ENCODE peak calls at places on chromosomes 16 and 17, in five cellular contexts. Q is RWPE1, R is psoas muscle, G is OCI-LY7, Y is cardiac fibroblast. A is an unnamed sample.

GRCh38 chr17:78474631-78475146 is 96.2 kb downstream of the PGS1 start:
- DNase-seq in Q (no peak), R (no peak), G (no peak), Y (no peak), A (no peak)

GRCh38 chr17:49036270-49036626 is 39.1 kb downstream of the IGF2BP1 start:
- DNase-seq in Q (no peak), R (no peak), G (no peak), Y (no peak), A (no peak)

GRCh38 chr17:63929860-63930766 is 2.0 kb downstream of the CD79B start:
- DNase-seq in Q (no peak), R (no peak), G (peak), Y (peak), A (no peak)

GRCh38 chr17:63426041-63426916 is 19.8 kb downstream of the CYB561 start:
- DNase-seq in Q (no peak), R (no peak), G (no peak), Y (no peak), A (no peak)

GRCh38 chr16:70746040-70746707 is 54.8 kb downstream of the VAC14 start:
- DNase-seq in Q (peak), R (peak), G (no peak), Y (peak), A (no peak)

GRCh38 chr17:44207319-44207718 is 7.6 kb upstream of the ATXN7L3 start:
- DNase-seq in Q (no peak), R (no peak), G (no peak), Y (no peak), A (no peak)

GRCh38 chr17:33292981-33293867 is at the start of gene ASIC2:
- DNase-seq in Q (peak), R (peak), G (no peak), Y (no peak), A (peak)

GRCh38 chr17:48351916-48352332 is 78.1 kb downstream of the SKAP1 start:
- DNase-seq in Q (peak), R (no peak), G (peak), Y (peak), A (no peak)

GRCh38 chr17:78315355-78316114 is 44.3 kb downstream of the SOCS3 start:
- DNase-seq in Q (peak), R (peak), G (no peak), Y (peak), A (no peak)

GRCh38 chr17:50213026-50214015 is 11.9 kb upstream of the COL1A1 start:
- DNase-seq in Q (no peak), R (no peak), G (peak), Y (no peak), A (no peak)

GRCh38 chr17:51802544-51802943 is 356.0 kb downstream of the CA10 start:
- DNase-seq in Q (no peak), R (no peak), G (no peak), Y (no peak), A (no peak)

GRCh38 chr17:51046527-51047384 is 73.9 kb downstream of the SPAG9 start:
- DNase-seq in Q (no peak), R (peak), G (no peak), Y (peak), A (peak)

GRCh38 chr17:48927978-48928716 is 16.5 kb downstream of the SNF8 start:
- DNase-seq in Q (no peak), R (no peak), G (no peak), Y (no peak), A (no peak)

GRCh38 chr17:50428831-50429424 is 2.9 kb downstream of the ACSF2 start:
- DNase-seq in Q (peak), R (peak), G (no peak), Y (no peak), A (no peak)

GRCh38 chr16:11393366-11393765 is 48.1 kb downstream of the RMI2 start:
- DNase-seq in Q (no peak), R (no peak), G (no peak), Y (no peak), A (no peak)

GRCh38 chr17:47274319-47275069 is 20.9 kb downstream of the ITGB3 start:
- DNase-seq in Q (no peak), R (no peak), G (no peak), Y (no peak), A (no peak)

GRCh38 chr16:53881371-53881770 is 177.4 kb downstream of the FTO start:
- DNase-seq in Q (peak), R (no peak), G (no peak), Y (peak), A (no peak)

GRCh38 chr17:65527381-65527780 is 34.1 kb downstream of the AXIN2 start:
- DNase-seq in Q (no peak), R (no peak), G (no peak), Y (no peak), A (no peak)

GRCh38 chr17:72134560-72135399 is 14.0 kb downstream of the SOX9 start:
- DNase-seq in Q (no peak), R (no peak), G (no peak), Y (no peak), A (no peak)

GRCh38 chr17:41651625-41652460 is 27.5 kb upstream of the KRT17 start:
- DNase-seq in Q (peak), R (no peak), G (no peak), Y (no peak), A (no peak)

GRCh38 chr17:51612692-51613091 is 352.3 kb downstream of the UTP18 start:
- DNase-seq in Q (no peak), R (no peak), G (no peak), Y (no peak), A (no peak)

GRCh38 chr17:70295329-70295728 is 126.0 kb downstream of the KCNJ2 start:
- DNase-seq in Q (no peak), R (no peak), G (no peak), Y (no peak), A (no peak)

GRCh38 chr16:79419148-79419547 is 181.4 kb downstream of the MAF start:
- DNase-seq in Q (no peak), R (no peak), G (no peak), Y (no peak), A (no peak)

GRCh38 chr16:2476345-2476720 is 1.4 kb downstream of the TBC1D24 start:
- DNase-seq in Q (no peak), R (no peak), G (no peak), Y (no peak), A (no peak)
- TF ChIP-seq CTCF in Q (no peak), R (no peak), G (no peak), Y (no peak), A (no peak)

DNA sequence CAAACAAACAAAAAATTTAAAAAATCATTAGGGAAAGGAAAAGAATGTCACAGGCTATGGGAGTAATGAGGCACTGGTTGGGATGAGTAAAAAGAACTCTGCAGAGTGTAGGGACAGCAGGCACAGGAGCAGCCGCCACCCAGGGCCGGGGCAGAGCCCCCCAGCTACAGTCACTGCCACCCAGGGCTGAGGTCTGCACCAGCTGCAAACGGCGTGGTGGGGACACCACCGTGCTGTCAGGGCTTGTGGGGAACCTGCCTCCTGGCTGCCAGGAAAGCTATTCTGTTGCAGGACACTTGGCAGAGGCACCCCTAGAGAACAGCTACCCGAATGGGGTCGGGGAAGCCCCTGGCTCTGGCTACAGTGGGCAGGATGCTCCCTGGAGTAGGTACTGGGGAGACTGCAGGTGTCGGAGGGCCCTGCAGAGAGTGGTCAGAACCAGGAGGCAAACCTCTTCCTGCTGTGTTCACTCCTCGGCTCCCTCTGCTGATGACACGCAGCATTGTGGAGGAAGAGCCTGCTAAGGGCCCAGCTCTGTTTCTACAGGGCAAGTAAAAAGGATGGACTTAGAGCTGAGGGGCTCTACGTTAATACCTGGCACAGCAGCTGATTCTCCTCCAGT is 32.3 kb upstream of the CAPN15 start:
- DNase-seq in Q (peak), R (no peak), G (peak), Y (peak), A (no peak)
- TF ChIP-seq CTCF in Q (peak), R (peak), G (peak), Y (peak), A (peak)

GRCh38 chr17:8041980-8042379 is 3.1 kb downstream of the ALOX15B start:
- DNase-seq in Q (no peak), R (no peak), G (no peak), Y (no peak), A (no peak)

GRCh38 chr17:8044819-8045810 is 6.3 kb downstream of the ALOX15B start:
- DNase-seq in Q (no peak), R (no peak), G (no peak), Y (no peak), A (no peak)

GRCh38 chr17:8039611-8040168 is 831 bp downstream of the ALOX15B start:
- DNase-seq in Q (no peak), R (no peak), G (no peak), Y (no peak), A (no peak)

GRCh38 chr17:8038954-8039610 is at the start of gene ALOX15B:
- DNase-seq in Q (no peak), R (no peak), G (no peak), Y (no peak), A (no peak)

DNA sequence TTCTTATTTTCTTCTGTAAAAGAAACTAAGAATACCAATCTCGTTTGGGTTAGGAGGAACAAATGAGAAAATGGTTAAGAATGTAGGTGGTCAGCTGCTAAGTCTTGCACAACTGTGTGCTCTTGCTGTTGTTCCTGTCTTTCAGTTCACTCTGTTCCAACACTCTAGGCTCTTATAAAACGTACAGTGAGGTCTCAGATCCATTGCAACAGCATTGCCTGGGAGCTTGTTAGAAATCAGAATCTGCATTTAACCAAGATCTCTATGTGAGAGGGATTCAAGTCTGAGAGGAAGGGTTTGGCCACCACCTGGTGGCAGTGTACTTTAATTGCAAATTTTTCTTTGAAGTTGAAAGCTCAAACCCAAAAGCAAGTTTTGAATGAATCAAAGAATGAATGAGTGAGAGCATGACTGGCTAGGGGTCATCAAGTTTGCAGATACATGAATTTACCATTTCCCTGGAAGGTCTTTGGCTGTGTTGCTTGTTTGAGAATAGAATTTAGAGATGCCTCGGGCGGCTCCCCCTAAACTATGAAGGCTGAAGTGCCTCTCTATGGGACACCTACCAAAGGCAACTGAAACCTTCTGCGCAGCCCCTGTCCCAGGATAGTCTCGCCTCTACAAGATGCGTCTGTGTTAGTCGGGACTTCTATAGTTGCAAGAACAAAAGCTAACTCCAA is 2.5 kb downstream of the ALOX15B start:
- DNase-seq in Q (peak), R (no peak), G (peak), Y (peak), A (no peak)
- TF ChIP-seq CTCF in Q (peak), R (peak), G (peak), Y (peak), A (peak)

GRCh38 chr16:57904101-57904500 is 66.8 kb downstream of the CNGB1 start:
- DNase-seq in Q (no peak), R (no peak), G (no peak), Y (no peak), A (no peak)
- TF ChIP-seq CTCF in Q (no peak), R (no peak), G (no peak), Y (no peak), A (no peak)

GRCh38 chr16:66740010-66740409 is 11.4 kb downstream of the DYNC1LI2 start:
- DNase-seq in Q (peak), R (no peak), G (peak), Y (peak), A (no peak)
- TF ChIP-seq CTCF in Q (peak), R (peak), G (peak), Y (peak), A (peak)

GRCh38 chr16:30378236-30379164 is 3.9 kb downstream of the SEPTIN1 start:
- DNase-seq in Q (peak), R (peak), G (peak), Y (peak), A (peak)
- TF ChIP-seq CTCF in Q (no peak), R (peak), G (no peak), Y (peak), A (peak)

GRCh38 chr16:4301177-4301576 is 14.7 kb upstream of the GLIS2 start:
- DNase-seq in Q (no peak), R (no peak), G (no peak), Y (no peak), A (no peak)

GRCh38 chr16:4297480-4297879 is 18.4 kb upstream of the GLIS2 start:
- DNase-seq in Q (no peak), R (no peak), G (no peak), Y (no peak), A (no peak)

GRCh38 chr16:4301968-4302367 is 13.9 kb upstream of the GLIS2 start:
- DNase-seq in Q (no peak), R (no peak), G (no peak), Y (no peak), A (no peak)

GRCh38 chr16:4293822-4294457 is 21.1 kb upstream of the TFAP4 start:
- DNase-seq in Q (no peak), R (peak), G (no peak), Y (peak), A (peak)

GRCh38 chr16:4298761-4299522 is 16.9 kb upstream of the GLIS2 start:
- DNase-seq in Q (peak), R (peak), G (no peak), Y (peak), A (no peak)
- TF ChIP-seq CTCF in Q (no peak), R (no peak), G (no peak), Y (no peak), A (no peak)

DNA sequence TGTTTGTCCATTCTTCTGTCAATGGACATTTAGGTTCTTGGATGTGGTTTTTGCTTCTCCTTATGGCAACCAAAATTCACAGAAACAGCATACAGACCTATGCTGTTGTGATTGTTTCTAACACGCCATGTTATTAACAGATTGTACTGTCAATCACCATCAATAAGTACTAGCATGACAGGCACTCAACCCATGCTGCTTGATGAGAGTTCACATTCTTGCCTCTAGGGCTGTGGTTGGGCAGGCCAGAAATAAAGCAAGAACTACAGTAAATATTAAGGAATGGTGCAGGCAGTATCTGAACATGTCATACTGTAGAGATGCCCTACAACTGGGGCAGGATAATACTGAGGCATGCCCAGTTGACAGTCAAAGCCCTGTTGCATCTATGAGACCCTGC is 171.2 kb upstream of the ZFHX3 start:
- DNase-seq in Q (no peak), R (no peak), G (no peak), Y (no peak), A (no peak)
- TF ChIP-seq CTCF in Q (no peak), R (no peak), G (no peak), Y (peak), A (no peak)

DNA sequence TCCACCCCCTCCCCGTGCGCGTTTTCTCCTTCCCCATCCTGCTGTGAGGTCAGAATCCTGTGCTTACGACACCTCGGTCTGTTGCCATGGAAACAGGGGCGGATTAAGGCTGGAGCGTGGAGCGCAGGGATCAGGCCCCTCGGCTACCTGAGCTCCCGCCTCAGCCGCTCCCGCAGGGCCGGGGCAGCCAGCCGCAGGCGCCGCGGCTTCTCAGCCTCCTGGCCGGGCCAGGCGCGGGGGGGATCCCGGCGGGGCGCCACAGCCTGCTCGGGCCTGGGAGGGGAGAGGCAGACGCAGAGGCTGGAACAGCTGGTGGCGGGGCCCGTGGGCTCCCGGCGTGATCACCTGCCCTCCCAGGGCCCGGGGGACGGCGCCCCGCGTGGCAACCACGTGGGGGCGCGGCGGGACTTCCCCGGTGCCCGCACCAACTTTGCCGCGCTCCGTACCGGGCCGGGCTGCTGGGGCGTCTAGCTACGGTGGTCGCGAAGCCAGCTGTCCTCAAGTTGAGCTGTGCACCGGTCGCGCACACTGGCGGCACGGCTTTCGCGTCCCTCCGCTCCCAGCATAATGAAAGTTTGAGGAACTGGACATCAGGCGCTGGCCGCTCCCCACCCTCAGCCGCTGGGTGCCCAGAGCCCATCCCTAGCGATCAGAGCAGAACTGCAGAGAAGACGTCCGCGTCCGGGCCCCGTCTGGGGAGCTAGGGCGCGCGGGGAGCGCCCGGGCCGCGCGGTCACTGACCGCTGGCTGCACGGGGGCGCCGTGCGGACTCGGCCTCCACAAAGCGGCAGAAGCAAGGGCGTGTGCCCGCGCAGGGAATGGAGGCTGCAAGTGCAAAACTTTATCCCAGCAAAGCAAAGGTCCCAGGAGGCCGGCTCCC is 1.2 kb downstream of the RTN4RL1 start:
- DNase-seq in Q (peak), R (peak), G (no peak), Y (peak), A (peak)
- TF ChIP-seq CTCF in Q (no peak), R (no peak), G (no peak), Y (no peak), A (peak)